ENCODE peak calls at places on chromosomes 7 and 10, in seven cellular contexts. One of them, this sample, is unnamed.

GRCh38 chr10:115844592-115844991 is 428.4 kb downstream of the GFRA1 start:
- DNase-seq in progenitor cell of endocrine pancreas: no peak
- DNase-seq in A549: no peak
- DNase-seq in tibial nerve: no peak
- DNase-seq in AG09319: no peak
- DNase-seq in kidney epithelial cell: no peak
- DNase-seq in astrocyte of the spinal cord: no peak
- DNase-seq in this sample: no peak

GRCh38 chr10:63268798-63269503 is 135.8 kb downstream of the NRBF2 start:
- DNase-seq in progenitor cell of endocrine pancreas: peak
- DNase-seq in A549: peak
- DNase-seq in tibial nerve: peak
- DNase-seq in AG09319: peak
- DNase-seq in kidney epithelial cell: peak
- DNase-seq in astrocyte of the spinal cord: peak
- DNase-seq in this sample: no peak

GRCh38 chr7:63038987-63039386 is 959.7 kb upstream of the ZNF722 start:
- DNase-seq in progenitor cell of endocrine pancreas: no peak
- DNase-seq in A549: no peak
- DNase-seq in tibial nerve: no peak
- DNase-seq in AG09319: no peak
- DNase-seq in kidney epithelial cell: no peak
- DNase-seq in astrocyte of the spinal cord: no peak
- DNase-seq in this sample: peak

GRCh38 chr7:128812514-128813168 is 17.6 kb upstream of the FLNC start:
- DNase-seq in progenitor cell of endocrine pancreas: no peak
- DNase-seq in A549: no peak
- DNase-seq in tibial nerve: peak
- DNase-seq in AG09319: no peak
- DNase-seq in kidney epithelial cell: no peak
- DNase-seq in astrocyte of the spinal cord: no peak
- DNase-seq in this sample: no peak

GRCh38 chr7:156475666-156476065 is 164.9 kb upstream of the RNF32 start:
- DNase-seq in progenitor cell of endocrine pancreas: no peak
- DNase-seq in A549: peak
- DNase-seq in tibial nerve: no peak
- DNase-seq in AG09319: peak
- DNase-seq in kidney epithelial cell: peak
- DNase-seq in astrocyte of the spinal cord: peak
- DNase-seq in this sample: peak

GRCh38 chr7:150945171-150945852 is 32.8 kb downstream of the KCNH2 start:
- DNase-seq in progenitor cell of endocrine pancreas: no peak
- DNase-seq in A549: no peak
- DNase-seq in tibial nerve: no peak
- DNase-seq in AG09319: no peak
- DNase-seq in kidney epithelial cell: no peak
- DNase-seq in astrocyte of the spinal cord: no peak
- DNase-seq in this sample: no peak

GRCh38 chr7:112649560-112649959 is 140.6 kb downstream of the TMEM168 start:
- DNase-seq in progenitor cell of endocrine pancreas: no peak
- DNase-seq in A549: no peak
- DNase-seq in tibial nerve: no peak
- DNase-seq in AG09319: no peak
- DNase-seq in kidney epithelial cell: no peak
- DNase-seq in astrocyte of the spinal cord: no peak
- DNase-seq in this sample: no peak

GRCh38 chr7:26937956-26938623 is 73.7 kb upstream of the SKAP2 start:
- DNase-seq in progenitor cell of endocrine pancreas: no peak
- DNase-seq in A549: peak
- DNase-seq in tibial nerve: no peak
- DNase-seq in AG09319: no peak
- DNase-seq in kidney epithelial cell: peak
- DNase-seq in astrocyte of the spinal cord: no peak
- DNase-seq in this sample: no peak

GRCh38 chr10:49609283-49610014 is 661 bp upstream of the SLC18A3 start:
- DNase-seq in progenitor cell of endocrine pancreas: no peak
- DNase-seq in A549: no peak
- DNase-seq in tibial nerve: no peak
- DNase-seq in AG09319: no peak
- DNase-seq in kidney epithelial cell: no peak
- DNase-seq in astrocyte of the spinal cord: no peak
- DNase-seq in this sample: no peak

GRCh38 chr10:70907619-70908425 is 19.5 kb upstream of the PCBD1 start:
- DNase-seq in progenitor cell of endocrine pancreas: no peak
- DNase-seq in A549: no peak
- DNase-seq in tibial nerve: no peak
- DNase-seq in AG09319: no peak
- DNase-seq in kidney epithelial cell: no peak
- DNase-seq in astrocyte of the spinal cord: no peak
- DNase-seq in this sample: no peak

GRCh38 chr10:131831561-131831960 is 69.2 kb upstream of the PPP2R2D start:
- DNase-seq in progenitor cell of endocrine pancreas: no peak
- DNase-seq in A549: no peak
- DNase-seq in tibial nerve: no peak
- DNase-seq in AG09319: no peak
- DNase-seq in kidney epithelial cell: no peak
- DNase-seq in astrocyte of the spinal cord: no peak
- DNase-seq in this sample: no peak

GRCh38 chr10:113264333-113265131 is 288.3 kb upstream of the HABP2 start:
- DNase-seq in progenitor cell of endocrine pancreas: peak
- DNase-seq in A549: no peak
- DNase-seq in tibial nerve: no peak
- DNase-seq in AG09319: no peak
- DNase-seq in kidney epithelial cell: no peak
- DNase-seq in astrocyte of the spinal cord: no peak
- DNase-seq in this sample: no peak

GRCh38 chr7:110922906-110923305 is 168.0 kb upstream of the LRRN3 start:
- DNase-seq in progenitor cell of endocrine pancreas: no peak
- DNase-seq in A549: peak
- DNase-seq in tibial nerve: no peak
- DNase-seq in AG09319: no peak
- DNase-seq in kidney epithelial cell: peak
- DNase-seq in astrocyte of the spinal cord: peak
- DNase-seq in this sample: no peak

GRCh38 chr10:7515549-7515948 is 104.7 kb upstream of the SFMBT2 start:
- DNase-seq in progenitor cell of endocrine pancreas: no peak
- DNase-seq in A549: no peak
- DNase-seq in tibial nerve: no peak
- DNase-seq in AG09319: no peak
- DNase-seq in kidney epithelial cell: no peak
- DNase-seq in astrocyte of the spinal cord: no peak
- DNase-seq in this sample: no peak

GRCh38 chr10:13352519-13352918 is 4.4 kb upstream of the SEPHS1 start:
- DNase-seq in progenitor cell of endocrine pancreas: no peak
- DNase-seq in A549: no peak
- DNase-seq in tibial nerve: no peak
- DNase-seq in AG09319: no peak
- DNase-seq in kidney epithelial cell: no peak
- DNase-seq in astrocyte of the spinal cord: no peak
- DNase-seq in this sample: no peak

GRCh38 chr10:62880162-62880561 is 64.0 kb upstream of the EGR2 start:
- DNase-seq in progenitor cell of endocrine pancreas: no peak
- DNase-seq in A549: no peak
- DNase-seq in tibial nerve: no peak
- DNase-seq in AG09319: no peak
- DNase-seq in kidney epithelial cell: no peak
- DNase-seq in astrocyte of the spinal cord: no peak
- DNase-seq in this sample: no peak

GRCh38 chr7:34133356-34133982 is 228.1 kb downstream of the BMPER start:
- DNase-seq in progenitor cell of endocrine pancreas: no peak
- DNase-seq in A549: peak
- DNase-seq in tibial nerve: no peak
- DNase-seq in AG09319: peak
- DNase-seq in kidney epithelial cell: peak
- DNase-seq in astrocyte of the spinal cord: peak
- DNase-seq in this sample: no peak

GRCh38 chr10:121033371-121033770 is 182.2 kb downstream of the WDR11 start:
- DNase-seq in progenitor cell of endocrine pancreas: no peak
- DNase-seq in A549: no peak
- DNase-seq in tibial nerve: peak
- DNase-seq in AG09319: no peak
- DNase-seq in kidney epithelial cell: no peak
- DNase-seq in astrocyte of the spinal cord: no peak
- DNase-seq in this sample: no peak

GRCh38 chr7:70631732-70632131 is 500.2 kb upstream of the GALNT17 start:
- DNase-seq in progenitor cell of endocrine pancreas: no peak
- DNase-seq in A549: no peak
- DNase-seq in tibial nerve: no peak
- DNase-seq in AG09319: no peak
- DNase-seq in kidney epithelial cell: no peak
- DNase-seq in astrocyte of the spinal cord: no peak
- DNase-seq in this sample: no peak

GRCh38 chr10:6602021-6602699 is 22.1 kb upstream of the PRKCQ start:
- DNase-seq in progenitor cell of endocrine pancreas: no peak
- DNase-seq in A549: no peak
- DNase-seq in tibial nerve: no peak
- DNase-seq in AG09319: no peak
- DNase-seq in kidney epithelial cell: no peak
- DNase-seq in astrocyte of the spinal cord: no peak
- DNase-seq in this sample: no peak

GRCh38 chr10:132657737-132658136 is 120.2 kb downstream of the INPP5A start:
- DNase-seq in progenitor cell of endocrine pancreas: no peak
- DNase-seq in A549: no peak
- DNase-seq in tibial nerve: no peak
- DNase-seq in AG09319: no peak
- DNase-seq in kidney epithelial cell: no peak
- DNase-seq in astrocyte of the spinal cord: no peak
- DNase-seq in this sample: no peak

GRCh38 chr10:4778761-4779160 is 47.2 kb upstream of the AKR1E2 start:
- DNase-seq in progenitor cell of endocrine pancreas: no peak
- DNase-seq in A549: no peak
- DNase-seq in tibial nerve: no peak
- DNase-seq in AG09319: no peak
- DNase-seq in kidney epithelial cell: no peak
- DNase-seq in astrocyte of the spinal cord: no peak
- DNase-seq in this sample: no peak

GRCh38 chr10:37736120-37736519 is 121.3 kb downstream of the ZNF248 start:
- DNase-seq in progenitor cell of endocrine pancreas: no peak
- DNase-seq in A549: no peak
- DNase-seq in tibial nerve: no peak
- DNase-seq in AG09319: no peak
- DNase-seq in kidney epithelial cell: no peak
- DNase-seq in astrocyte of the spinal cord: no peak
- DNase-seq in this sample: no peak

GRCh38 chr10:73168486-73168844 is 546 bp downstream of the FAM149B1 start:
- DNase-seq in progenitor cell of endocrine pancreas: no peak
- DNase-seq in A549: peak
- DNase-seq in tibial nerve: no peak
- DNase-seq in AG09319: no peak
- DNase-seq in kidney epithelial cell: no peak
- DNase-seq in astrocyte of the spinal cord: peak
- DNase-seq in this sample: no peak

GRCh38 chr10:129417882-129418281 is 49.2 kb upstream of the MGMT start:
- DNase-seq in progenitor cell of endocrine pancreas: no peak
- DNase-seq in A549: no peak
- DNase-seq in tibial nerve: no peak
- DNase-seq in AG09319: no peak
- DNase-seq in kidney epithelial cell: no peak
- DNase-seq in astrocyte of the spinal cord: no peak
- DNase-seq in this sample: no peak

GRCh38 chr10:28331821-28332220 is 29.0 kb upstream of the MPP7 start:
- DNase-seq in progenitor cell of endocrine pancreas: no peak
- DNase-seq in A549: no peak
- DNase-seq in tibial nerve: no peak
- DNase-seq in AG09319: peak
- DNase-seq in kidney epithelial cell: peak
- DNase-seq in astrocyte of the spinal cord: peak
- DNase-seq in this sample: no peak

GRCh38 chr10:122158362-122158761 is 112.7 kb upstream of the BTBD16 start:
- DNase-seq in progenitor cell of endocrine pancreas: no peak
- DNase-seq in A549: no peak
- DNase-seq in tibial nerve: no peak
- DNase-seq in AG09319: no peak
- DNase-seq in kidney epithelial cell: no peak
- DNase-seq in astrocyte of the spinal cord: no peak
- DNase-seq in this sample: no peak

DNA sequence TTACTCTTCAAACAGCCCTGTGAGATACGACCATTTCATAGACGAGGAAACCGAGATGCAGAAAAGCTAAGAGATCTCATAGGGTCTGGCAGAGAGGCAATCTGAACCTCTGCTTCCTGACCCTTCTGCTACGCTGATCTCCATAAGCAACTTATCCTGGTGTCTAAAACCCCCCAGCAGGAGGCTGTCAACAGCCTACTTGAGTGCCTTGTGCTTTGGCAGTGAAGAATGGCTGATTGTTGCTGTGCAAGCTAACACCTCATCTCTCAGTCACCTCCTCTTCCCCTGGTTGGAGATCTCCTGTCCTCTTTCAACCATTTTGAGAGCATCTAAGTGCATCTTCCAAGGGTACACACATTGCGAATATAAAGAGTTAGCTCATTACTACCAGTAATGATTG is 86.2 kb downstream of the AOAH start:
- DNase-seq in progenitor cell of endocrine pancreas: no peak
- DNase-seq in A549: no peak
- DNase-seq in tibial nerve: no peak
- DNase-seq in AG09319: no peak
- DNase-seq in kidney epithelial cell: no peak
- DNase-seq in astrocyte of the spinal cord: no peak
- DNase-seq in this sample: no peak
- TF ChIP-seq CTCF in progenitor cell of endocrine pancreas: no peak
- TF ChIP-seq CTCF in A549: no peak
- TF ChIP-seq CTCF in tibial nerve: no peak
- TF ChIP-seq CTCF in AG09319: no peak
- TF ChIP-seq CTCF in kidney epithelial cell: no peak
- TF ChIP-seq CTCF in astrocyte of the spinal cord: no peak
- TF ChIP-seq CTCF in this sample: no peak

DNA sequence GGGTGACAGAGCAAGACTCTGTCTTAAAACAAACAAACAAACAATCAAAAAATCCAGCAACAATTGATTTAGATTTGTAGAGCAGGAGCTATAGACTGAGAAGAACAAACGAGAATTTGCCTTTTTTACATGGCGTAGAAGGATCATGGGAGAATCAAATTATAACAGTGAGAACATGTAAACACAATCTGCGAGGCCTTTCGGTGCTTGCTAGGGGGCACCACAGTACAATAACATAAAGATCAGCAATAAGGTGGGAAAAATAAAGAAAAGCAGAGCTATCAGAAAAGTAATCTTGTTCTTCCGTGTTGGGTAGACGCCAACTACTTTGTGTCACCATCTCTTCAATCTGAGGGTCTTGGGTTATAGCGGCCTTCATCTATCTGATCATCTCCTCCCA is 82.2 kb downstream of the NOD1 start:
- DNase-seq in progenitor cell of endocrine pancreas: no peak
- DNase-seq in A549: peak
- DNase-seq in tibial nerve: no peak
- DNase-seq in AG09319: no peak
- DNase-seq in kidney epithelial cell: no peak
- DNase-seq in astrocyte of the spinal cord: no peak
- DNase-seq in this sample: no peak
- TF ChIP-seq CTCF in progenitor cell of endocrine pancreas: no peak
- TF ChIP-seq CTCF in A549: peak
- TF ChIP-seq CTCF in tibial nerve: no peak
- TF ChIP-seq CTCF in AG09319: peak
- TF ChIP-seq CTCF in kidney epithelial cell: no peak
- TF ChIP-seq CTCF in astrocyte of the spinal cord: peak
- TF ChIP-seq CTCF in this sample: no peak

GRCh38 chr10:34526758-34527730 is 288.1 kb downstream of the PARD3 start:
- DNase-seq in progenitor cell of endocrine pancreas: no peak
- DNase-seq in A549: peak
- DNase-seq in tibial nerve: no peak
- DNase-seq in AG09319: peak
- DNase-seq in kidney epithelial cell: peak
- DNase-seq in astrocyte of the spinal cord: peak
- DNase-seq in this sample: no peak
- TF ChIP-seq CTCF in progenitor cell of endocrine pancreas: no peak
- TF ChIP-seq CTCF in A549: peak
- TF ChIP-seq CTCF in tibial nerve: no peak
- TF ChIP-seq CTCF in AG09319: peak
- TF ChIP-seq CTCF in kidney epithelial cell: peak
- TF ChIP-seq CTCF in astrocyte of the spinal cord: peak
- TF ChIP-seq CTCF in this sample: no peak

GRCh38 chr10:93062499-93063216 is 2.1 kb downstream of the CYP26C1 start:
- DNase-seq in progenitor cell of endocrine pancreas: no peak
- DNase-seq in A549: peak
- DNase-seq in tibial nerve: no peak
- DNase-seq in AG09319: no peak
- DNase-seq in kidney epithelial cell: no peak
- DNase-seq in astrocyte of the spinal cord: no peak
- DNase-seq in this sample: no peak
- TF ChIP-seq CTCF in progenitor cell of endocrine pancreas: peak
- TF ChIP-seq CTCF in A549: peak
- TF ChIP-seq CTCF in tibial nerve: peak
- TF ChIP-seq CTCF in AG09319: peak
- TF ChIP-seq CTCF in kidney epithelial cell: peak
- TF ChIP-seq CTCF in astrocyte of the spinal cord: peak
- TF ChIP-seq CTCF in this sample: peak